ENCODE peak calls at places on chromosomes 11 and 22, in ten cellular contexts. V is kidney tubule cell; P is myocyte; F is brain microvascular endothelial cell; Q is stimulated activated CD4-positive, alpha-beta T cell treated with anti-CD3 and anti-CD28 coated beads, Interleukin-4, amount 100 ng/mL, for 1 hour; E is progenitor cell of endocrine pancreas; Z is IMR-90; Y is LHCN-M2; M is GM19239; X is C1 segment of cervical spinal cord. G is an unnamed sample.

GRCh38 chr11:117095301-117096139 is 2.7 kb downstream of the SIK3 start:
- DNase-seq in Z (peak; percentile 52), F (no peak), Q (no peak), E (no peak), P (no peak), M (no peak), V (no peak), X (no peak), Y (no peak), G (no peak)

GRCh38 chr11:11993814-11994213 is 14.6 kb downstream of the DKK3 start:
- DNase-seq in Y (peak; percentile 90), Q (no peak), E (no peak), X (peak; percentile 87), V (peak; percentile 69), F (peak; percentile 87), P (peak; percentile 81), Z (peak; percentile 86), M (no peak), G (no peak)

GRCh38 chr11:6315811-6316425 is 4.4 kb downstream of the CAVIN3 start:
- DNase-seq in Z (peak; percentile 65), V (peak; percentile 65), F (peak; percentile 57), X (no peak), M (peak; percentile 65), Q (peak; percentile 9), Y (peak; percentile 62), E (peak; percentile 29), P (peak; percentile 76), G (peak; percentile 7)

GRCh38 chr11:6284250-6284649 is 24.6 kb downstream of the CCKBR start:
- DNase-seq in V (no peak), Y (no peak), F (no peak), M (no peak), P (no peak), E (no peak), X (no peak), Q (no peak), Z (no peak), G (no peak)

GRCh38 chr11:17767301-17767885 is 32.8 kb downstream of the KCNC1 start:
- DNase-seq in E (no peak), F (peak; percentile 29), M (no peak), Y (peak; percentile 34), P (peak; percentile 15), V (no peak), X (no peak), Z (no peak), Q (no peak), G (no peak)

GRCh38 chr11:118572075-118572913 is at the start of gene ARCN1:
- DNase-seq in F (peak; percentile 44), Q (peak; percentile 75), Z (peak; percentile 73), E (peak; percentile 52), P (peak; percentile 81), X (peak; percentile 81), Y (peak; percentile 70), V (peak; percentile 74), M (peak; percentile 70), G (no peak)

GRCh38 chr22:38114484-38115398 is 4.3 kb upstream of the BAIAP2L2 start:
- DNase-seq in E (peak; percentile 84), P (peak; percentile 87), X (peak; percentile 69), Q (peak; percentile 80), M (peak; percentile 99), F (peak; percentile 80), V (peak; percentile 78), Y (peak; percentile 75), Z (peak; percentile 78), G (no peak)

GRCh38 chr11:46658259-46658658 is 40.9 kb downstream of the ATG13 start:
- DNase-seq in E (no peak), F (peak; percentile 48), P (peak; percentile 62), X (no peak), M (no peak), Y (peak; percentile 77), Z (peak; percentile 81), Q (no peak), V (no peak), G (no peak)

GRCh38 chr11:82261367-82261766 is 472.3 kb downstream of the FAM181B start:
- DNase-seq in F (no peak), P (no peak), Q (no peak), E (no peak), Z (no peak), V (no peak), X (no peak), M (no peak), Y (no peak), G (no peak)

GRCh38 chr11:77324508-77324907 is 23.0 kb upstream of the GDPD4 start:
- DNase-seq in Z (peak; percentile 76), P (no peak), Q (no peak), F (peak; percentile 16), M (no peak), E (no peak), X (no peak), V (no peak), Y (peak; percentile 31), G (no peak)

GRCh38 chr11:8260202-8260996 is 3.3 kb downstream of the LMO1 start:
- DNase-seq in Q (no peak), F (no peak), X (no peak), P (no peak), Y (no peak), Z (no peak), E (no peak), M (no peak), V (no peak), G (no peak)

GRCh38 chr11:70192666-70193410 is 10.3 kb upstream of the FADD start:
- DNase-seq in V (no peak), F (no peak), E (no peak), M (no peak), Z (no peak), Q (no peak), P (peak; percentile 18), Y (no peak), X (no peak), G (no peak)

GRCh38 chr11:203056-203944 is 3.9 kb downstream of the BET1L start:
- DNase-seq in Z (no peak), Y (no peak), M (no peak), X (no peak), P (no peak), Q (no peak), F (no peak), E (no peak), V (no peak), G (no peak)

GRCh38 chr22:46465348-46465725 is 72.1 kb downstream of the CELSR1 start:
- DNase-seq in P (no peak), Y (no peak), M (no peak), Z (no peak), E (no peak), Q (no peak), F (no peak), X (no peak), V (peak; percentile 21), G (no peak)

G was measured in NCI-H2081 treated with DMSO at 0.1 percent for 48 hours.